ENCODE peak calls at places on chromosome 7, in four cellular contexts. D is HepG2, Q is K562, R is GM12878. O is an unnamed sample.
A peak's percentile ranks its signal among the peaks of the same experiment; 100 is the strongest.

GRCh38 chr7:71193099-71193810 is 61.3 kb downstream of the GALNT17 start:
- DNase-seq in Q (no peak), R (no peak), D (no peak), O (no peak)

GRCh38 chr7:73526892-73527821 is 5.1 kb upstream of the BAZ1B start:
- DNase-seq in R (no peak), Q (no peak), D (no peak), O (no peak)

GRCh38 chr7:156668130-156668741 is 27.7 kb downstream of the RNF32 start:
- DNase-seq in Q (no peak), D (peak; percentile 21), R (no peak), O (no peak)

GRCh38 chr7:129740574-129740973 is 129.1 kb downstream of the NRF1 start:
- DNase-seq in Q (no peak), D (no peak), R (no peak), O (no peak)

GRCh38 chr7:16423761-16424160 is 2.4 kb upstream of the CRPPA start:
- DNase-seq in R (no peak), Q (no peak), D (no peak), O (no peak)

GRCh38 chr7:23622469-23622868 is 25.3 kb downstream of the CCDC126 start:
- DNase-seq in R (no peak), Q (no peak), D (peak; percentile 21), O (no peak)

GRCh38 chr7:18503068-18503859 is 7.7 kb downstream of the HDAC9 start:
- DNase-seq in R (no peak), D (no peak), Q (no peak), O (no peak)

GRCh38 chr7:143416565-143417149 is 8.0 kb upstream of the EPHA1 start:
- DNase-seq in Q (peak; percentile 78), R (no peak), D (peak; percentile 48), O (peak; percentile 78)

GRCh38 chr7:34091330-34091917 is 186.1 kb downstream of the BMPER start:
- DNase-seq in Q (peak; percentile 8), D (peak; percentile 38), R (no peak), O (peak; percentile 53)

GRCh38 chr7:916291-916941 is 38.1 kb downstream of the ADAP1 start:
- DNase-seq in D (no peak), R (no peak), Q (no peak), O (no peak)

GRCh38 chr7:117277576-117277975 is 45.3 kb downstream of the WNT2 start:
- DNase-seq in R (no peak), Q (no peak), D (no peak), O (no peak)

GRCh38 chr7:150560486-150560885 is 6.7 kb upstream of the GIMAP4 start:
- DNase-seq in R (no peak), Q (no peak), D (no peak), O (no peak)

GRCh38 chr7:152050547-152050971 is 25.1 kb downstream of the GALNT11 start:
- DNase-seq in R (no peak), Q (no peak), D (no peak), O (no peak)

GRCh38 chr7:22147113-22147512 is 201.4 kb upstream of the CDCA7L start:
- DNase-seq in R (no peak), Q (no peak), D (no peak), O (no peak)

GRCh38 chr7:121344093-121344492 is 15.3 kb downstream of the WNT16 start:
- DNase-seq in Q (no peak), R (no peak), D (no peak), O (no peak)

GRCh38 chr7:82284936-82285519 is 158.5 kb downstream of the CACNA2D1 start:
- DNase-seq in D (no peak), R (no peak), Q (no peak), O (no peak)

GRCh38 chr7:25967278-25968204 is 184.5 kb upstream of the NFE2L3 start:
- DNase-seq in D (no peak), R (peak; percentile 64), Q (no peak), O (no peak)

GRCh38 chr7:42770106-42770505 is 141.8 kb downstream of the C7orf25 start:
- DNase-seq in D (no peak), Q (no peak), R (no peak), O (no peak)

GRCh38 chr7:111833461-111833860 is 271.2 kb upstream of the IMMP2L start:
- DNase-seq in R (no peak), D (no peak), Q (no peak), O (no peak)

GRCh38 chr7:144941127-144941526 is 105.3 kb upstream of the TPK1 start:
- DNase-seq in Q (no peak), D (no peak), R (no peak), O (no peak)

GRCh38 chr7:94374231-94374630 is 20.5 kb upstream of the COL1A2 start:
- DNase-seq in Q (no peak), R (no peak), D (no peak), O (no peak)

GRCh38 chr7:20991544-20991943 is 204.9 kb upstream of the SP8 start:
- DNase-seq in R (no peak), D (no peak), Q (no peak), O (no peak)

GRCh38 chr7:24692592-24692991 is 64.7 kb downstream of the GSDME start:
- DNase-seq in R (no peak), Q (no peak), D (no peak), O (no peak)

GRCh38 chr7:106609416-106609815 is 51.5 kb downstream of the CCDC71L start:
- DNase-seq in R (no peak), D (no peak), Q (no peak), O (no peak)
- TF ChIP-seq HDAC2 in R (no peak), D (no peak), Q (no peak), O (no peak)

GRCh38 chr7:155052982-155053381 is 17.1 kb upstream of the HTR5A start:
- DNase-seq in D (no peak), Q (no peak), R (no peak), O (no peak)
- TF ChIP-seq REST in D (no peak), Q (no peak), R (no peak), O (no peak)

DNA sequence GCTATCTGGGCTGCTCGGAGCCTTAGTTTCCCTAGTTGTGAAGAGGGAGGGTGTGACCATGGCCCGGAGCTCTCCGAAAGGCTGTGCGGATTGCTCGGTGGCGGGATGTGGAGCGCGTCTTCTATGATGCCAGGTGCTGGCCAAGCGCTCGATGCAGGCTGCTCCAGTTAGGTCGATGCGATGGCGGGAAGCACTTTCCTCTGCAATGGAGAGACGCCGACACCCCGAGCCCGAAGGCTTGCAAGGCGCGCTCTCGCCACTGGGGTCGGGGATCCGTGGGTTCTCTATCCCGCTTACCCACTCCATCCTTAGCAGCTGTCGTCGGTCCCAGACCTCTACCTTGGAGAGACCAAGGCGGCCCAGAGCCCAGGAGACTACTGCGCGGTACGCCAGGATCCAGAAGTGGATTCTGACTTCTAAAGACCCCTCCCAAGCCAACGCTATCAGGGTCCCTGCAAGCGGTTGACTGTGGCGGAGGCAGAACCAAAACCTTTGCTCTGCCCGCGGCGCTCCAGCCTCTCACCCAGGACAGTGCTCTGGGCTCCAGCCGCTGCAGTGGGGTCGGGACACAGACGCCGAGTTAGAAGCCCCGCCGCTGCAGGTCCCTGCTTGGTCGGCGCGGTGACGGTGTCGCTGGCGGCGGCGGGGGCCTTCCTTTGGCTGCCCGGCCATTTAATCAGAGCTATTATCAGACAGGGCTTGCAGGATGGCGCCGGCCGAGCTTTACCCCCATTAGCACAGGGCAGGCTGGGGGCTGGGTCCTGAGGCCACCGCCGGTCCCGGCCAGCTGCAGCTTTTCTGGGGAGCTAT is 7.8 kb upstream of the TBX20 start:
- DNase-seq in R (no peak), D (no peak), Q (no peak), O (no peak)
- TF ChIP-seq CHD4 in R (no peak), D (no peak), Q (no peak), O (no peak)

DNA sequence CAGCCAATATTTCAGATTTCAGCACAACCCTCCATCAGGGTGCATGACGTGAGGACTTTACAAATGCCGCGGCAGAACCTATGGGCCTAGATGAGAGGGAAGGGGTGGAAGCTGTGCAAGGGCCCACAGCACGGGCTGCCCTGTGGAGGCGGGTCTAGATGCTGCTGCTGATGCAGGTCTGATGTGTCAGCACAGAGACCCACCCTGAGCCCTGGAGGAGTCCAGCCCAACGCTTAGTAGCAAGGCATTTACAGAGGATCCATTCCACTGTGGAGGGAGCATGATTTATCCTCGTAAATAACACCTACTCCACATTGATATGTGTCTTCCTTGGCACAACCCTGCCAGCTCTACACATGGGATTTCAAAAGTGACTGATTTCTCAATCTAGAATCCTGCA is 48.5 kb downstream of the MYL10 start:
- DNase-seq in D (no peak), Q (no peak), R (no peak), O (no peak)
- TF ChIP-seq HDAC2 in D (no peak), Q (no peak), R (no peak), O (no peak)

GRCh38 chr7:101125989-101126650 is 784 bp upstream of the SERPINE1 start:
- DNase-seq in R (peak; percentile 69), D (peak; percentile 87), Q (no peak), O (peak; percentile 96)
- TF ChIP-seq REST in R (no peak), D (peak; percentile 33), Q (no peak), O (no peak)

GRCh38 chr7:140656548-140657515 is 15.9 kb upstream of the ADCK2 start:
- DNase-seq in Q (no peak), R (no peak), D (peak; percentile 27), O (no peak)
- TF ChIP-seq CHD4 in Q (no peak), R (no peak), D (no peak), O (no peak)

GRCh38 chr7:141466151-141466904 is 84.9 kb upstream of the AGK start:
- DNase-seq in Q (no peak), R (no peak), D (no peak), O (no peak)

GRCh38 chr7:141462958-141463357 is 88.3 kb upstream of the AGK start:
- DNase-seq in Q (no peak), R (no peak), D (no peak), O (no peak)

GRCh38 chr7:141464551-141464950 is 86.7 kb upstream of the AGK start:
- DNase-seq in R (no peak), D (no peak), Q (no peak), O (no peak)

GRCh38 chr7:141461924-141462323 is 89.3 kb upstream of the AGK start:
- DNase-seq in D (no peak), Q (no peak), R (no peak), O (no peak)

DNA sequence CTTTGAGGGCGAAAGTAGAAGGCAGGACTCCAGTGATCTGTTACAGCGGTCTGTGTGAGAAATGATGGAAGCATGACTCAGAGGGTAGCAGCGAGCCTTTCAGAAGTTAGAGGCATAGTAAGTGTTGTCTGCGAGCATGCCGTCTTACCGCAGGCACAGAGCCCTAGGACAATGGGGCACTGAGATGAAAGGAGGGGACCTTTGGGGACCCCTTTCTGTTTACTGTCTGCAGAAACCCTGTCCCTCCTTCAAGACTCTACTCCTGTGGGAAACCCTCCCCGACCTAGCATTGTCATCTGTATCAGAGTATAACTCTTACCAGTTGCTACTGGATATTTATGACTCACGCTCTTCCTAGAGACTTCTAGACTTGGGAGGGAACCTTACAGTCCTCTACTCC is 87.2 kb upstream of the AGK start:
- DNase-seq in R (no peak), D (no peak), Q (no peak), O (no peak)
- TF ChIP-seq HDAC2 in R (no peak), D (no peak), Q (no peak), O (no peak)